ENCODE peak calls at places on chromosomes 13 and 19, in four cellular contexts. N, E, U and B are unnamed samples.

GRCh38 chr19:19033426-19034203 is at the start of the genes ARMC6 and SUGP2:
- DNase-seq in N (peak), E (peak), U (peak), B (peak)

GRCh38 chr13:33611016-33611805 is 206.7 kb upstream of the RFC3 start:
- DNase-seq in N (no peak), E (no peak), U (no peak), B (no peak)

GRCh38 chr19:862529-863304 is 3.3 kb downstream of the CFD start:
- DNase-seq in N (peak), E (peak), U (no peak), B (peak)

GRCh38 chr19:3350014-3350663 is 16.2 kb upstream of the NFIC start:
- DNase-seq in N (no peak), E (no peak), U (no peak), B (no peak)

GRCh38 chr13:84662503-84662902 is 780.2 kb upstream of the SLITRK1 start:
- DNase-seq in N (no peak), E (no peak), U (no peak), B (no peak)

GRCh38 chr19:11096210-11096841 is 7.1 kb downstream of the LDLR start:
- DNase-seq in N (no peak), E (no peak), U (peak), B (no peak)

GRCh38 chr19:38464421-38465082 is 31.1 kb downstream of the RYR1 start:
- DNase-seq in N (no peak), E (no peak), U (no peak), B (no peak)

GRCh38 chr13:80040219-80040976 is 300.5 kb downstream of the SPRY2 start:
- DNase-seq in N (no peak), E (no peak), U (peak), B (peak)

GRCh38 chr13:27242642-27243185 is 8.6 kb upstream of the RPL21 start:
- DNase-seq in N (no peak), E (no peak), U (no peak), B (no peak)

GRCh38 chr13:106382569-106382968 is 152.9 kb downstream of the EFNB2 start:
- DNase-seq in N (no peak), E (no peak), U (no peak), B (no peak)